ENCODE peak calls at places on chromosome X, in seven cellular contexts. Z is PC-9; E is IMR-90; D is hepatocyte; S is cardiac muscle cell; K is SJCRH30; W is CD8-positive, alpha-beta memory T cell. C is an unnamed sample.

GRCh38 chrX:95919605-95920004 is 765.0 kb upstream of the DIAPH2 start:
- DNase-seq in W (no peak), D (no peak), S (no peak), Z (no peak), E (no peak), K (no peak), C (no peak)

GRCh38 chrX:136200466-136200865 is 50.7 kb downstream of the MAP7D3 start:
- DNase-seq in E (peak), W (no peak), Z (peak), K (no peak), S (peak), D (no peak), C (no peak)

GRCh38 chrX:72002886-72003285 is 92.2 kb downstream of the NHSL2 start:
- DNase-seq in D (no peak), W (no peak), Z (no peak), S (no peak), E (no peak), K (peak), C (no peak)

GRCh38 chrX:23855569-23855968 is 52.2 kb downstream of the APOO start:
- DNase-seq in S (peak), E (no peak), Z (no peak), W (no peak), K (no peak), D (peak), C (no peak)

GRCh38 chrX:10971176-10971575 is 140.0 kb upstream of the HCCS start:
- DNase-seq in K (no peak), Z (no peak), S (peak), E (no peak), D (no peak), W (no peak), C (no peak)

GRCh38 chrX:99705696-99706095 is 704.4 kb downstream of the PCDH19 start:
- DNase-seq in Z (no peak), S (no peak), W (no peak), K (no peak), D (peak), E (no peak), C (no peak)

GRCh38 chrX:103376979-103377324 is 614 bp downstream of the BEX3 start:
- DNase-seq in K (peak), Z (no peak), E (peak), W (no peak), D (peak), S (peak), C (no peak)

GRCh38 chrX:1435241-1435900 is 17.3 kb downstream of the ASMTL start:
- DNase-seq in E (no peak), S (no peak), K (no peak), Z (no peak), D (no peak), W (no peak), C (no peak)

GRCh38 chrX:145552643-145553042 is 265.0 kb upstream of the SLITRK2 start:
- DNase-seq in E (no peak), S (no peak), D (no peak), Z (no peak), K (peak), W (no peak), C (no peak)

GRCh38 chrX:132967049-132967448 is 8.6 kb upstream of the HS6ST2 start:
- DNase-seq in D (no peak), E (no peak), W (no peak), S (no peak), K (no peak), Z (no peak), C (no peak)

GRCh38 chrX:28058906-28059305 is 77.7 kb upstream of the DCAF8L1 start:
- DNase-seq in K (peak), D (no peak), E (peak), S (peak), Z (no peak), W (no peak), C (no peak)

GRCh38 chrX:154750301-154751120 is at the start of gene GAB3:
- DNase-seq in D (peak), E (peak), S (peak), K (no peak), Z (no peak), W (no peak), C (no peak)

GRCh38 chrX:103215037-103215767 is at the start of gene BEX4:
- DNase-seq in D (peak), K (peak), W (peak), Z (no peak), S (peak), E (peak), C (no peak)

GRCh38 chrX:150486011-150486410 is 82.4 kb upstream of the MTM1 start:
- DNase-seq in K (peak), Z (peak), W (peak), S (peak), D (peak), E (peak), C (no peak)

GRCh38 chrX:13478740-13479451 is 90.5 kb upstream of the EGFL6 start:
- DNase-seq in W (no peak), D (no peak), K (no peak), E (no peak), Z (no peak), S (no peak), C (no peak)

GRCh38 chrX:84339507-84340364 is 151.7 kb upstream of the RPS6KA6 start:
- DNase-seq in Z (no peak), K (peak), D (peak), E (peak), S (peak), W (no peak), C (no peak)

GRCh38 chrX:53065066-53065465 is 16.5 kb downstream of the GPR173 start:
- DNase-seq in D (no peak), E (no peak), S (no peak), Z (peak), W (no peak), K (no peak), C (no peak)

GRCh38 chrX:39592776-39593175 is 505.0 kb downstream of the BCOR start:
- DNase-seq in Z (no peak), E (no peak), W (no peak), D (no peak), S (peak), K (no peak), C (no peak)

GRCh38 chrX:53471346-53471745 is 37.2 kb upstream of the HSD17B10 start:
- DNase-seq in E (no peak), S (no peak), K (no peak), D (no peak), W (no peak), Z (no peak), C (no peak)

GRCh38 chrX:37599735-37600134 is 28.3 kb downstream of the LANCL3 start:
- DNase-seq in K (no peak), W (no peak), D (no peak), E (no peak), Z (peak), S (no peak), C (no peak)

GRCh38 chrX:68355629-68355920 is 77.7 kb downstream of the OPHN1 start:
- DNase-seq in W (no peak), D (peak), K (no peak), Z (peak), S (no peak), E (no peak), C (no peak)

GRCh38 chrX:100643943-100644587 is at the start of gene SRPX2:
- DNase-seq in E (peak), Z (peak), S (peak), D (peak), K (peak), W (no peak), C (peak)

GRCh38 chrX:110015915-110016314 is 13.0 kb downstream of the TMEM164 start:
- DNase-seq in Z (no peak), D (no peak), E (no peak), W (no peak), K (peak), S (no peak), C (no peak)

GRCh38 chrX:106874075-106874474 is 29.1 kb downstream of the RIPPLY1 start:
- DNase-seq in D (peak), Z (peak), W (no peak), K (peak), S (peak), E (peak), C (no peak)

GRCh38 chrX:100829730-100830129 is 9.5 kb downstream of the CSTF2 start:
- DNase-seq in D (no peak), W (no peak), S (peak), K (no peak), Z (no peak), E (peak), C (no peak)

GRCh38 chrX:16754019-16754418 is 32.2 kb upstream of the TXLNG start:
- DNase-seq in E (no peak), D (no peak), Z (no peak), W (no peak), S (no peak), K (no peak), C (no peak)

GRCh38 chrX:107654778-107655761 is 26.8 kb downstream of the PRPS1 start:
- DNase-seq in E (peak), W (peak), S (peak), Z (peak), K (peak), D (peak), C (peak)

GRCh38 chrX:76931518-76931917 is 504.0 kb downstream of the MAGEE1 start:
- DNase-seq in E (no peak), W (no peak), D (no peak), S (no peak), Z (no peak), K (no peak), C (no peak)

GRCh38 chrX:135112096-135112729 is 8.1 kb downstream of the ETDB start:
- DNase-seq in W (no peak), E (peak), D (peak), Z (no peak), S (peak), K (peak), C (no peak)

GRCh38 chrX:53184836-53185235 is 40.2 kb downstream of the KDM5C start:
- DNase-seq in K (no peak), D (no peak), W (no peak), E (peak), Z (no peak), S (peak), C (no peak)

GRCh38 chrX:69232945-69233344 is 67.7 kb upstream of the PJA1 start:
- DNase-seq in W (no peak), D (no peak), K (no peak), Z (no peak), S (no peak), E (no peak), C (no peak)

GRCh38 chrX:72714471-72714916 is 388 bp upstream of the PHKA1 start:
- DNase-seq in Z (peak), W (no peak), E (peak), K (peak), D (peak), S (peak), C (no peak)

GRCh38 chrX:113510586-113510985 is 670.0 kb upstream of the AMOT start:
- DNase-seq in S (peak), W (no peak), K (no peak), D (no peak), E (no peak), Z (no peak), C (no peak)

DNA sequence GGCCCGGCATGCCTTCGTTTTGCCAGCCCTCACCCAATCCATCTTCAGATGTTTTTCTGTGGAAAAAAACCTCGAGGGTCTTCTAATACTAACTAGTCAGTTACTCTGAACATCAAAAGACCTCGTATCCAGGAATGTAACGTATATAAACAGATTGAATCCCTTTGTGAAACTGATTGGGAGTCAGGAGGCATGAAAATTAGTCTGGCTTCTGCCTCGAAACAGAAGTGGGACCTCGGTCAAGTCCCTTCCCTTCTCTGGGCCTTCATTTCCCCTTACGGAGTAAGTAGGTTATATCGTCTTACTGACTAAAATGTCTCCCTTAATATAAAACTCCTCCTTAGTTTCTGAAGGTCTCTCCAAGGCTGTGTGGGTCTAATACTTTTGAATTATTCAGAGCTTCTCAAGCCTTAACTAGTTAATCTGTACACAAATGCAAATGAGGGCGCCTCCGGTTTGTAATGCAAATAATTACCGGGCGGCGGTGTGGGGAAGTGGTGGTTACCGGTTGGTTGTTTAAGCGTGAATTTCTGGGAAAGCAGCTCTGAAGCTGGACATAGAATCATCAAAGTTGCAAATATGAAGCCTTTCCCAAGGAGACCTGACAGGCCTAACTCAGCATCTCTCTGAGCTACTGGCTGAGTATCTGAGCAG is 11.4 kb upstream of the NKRF start:
- DNase-seq in K (no peak), D (no peak), W (no peak), E (no peak), S (no peak), Z (no peak), C (no peak)
- H3K27ac ChIP-seq in K (no peak), D (no peak), W (no peak), E (no peak), S (no peak), Z (no peak), C (no peak)

DNA sequence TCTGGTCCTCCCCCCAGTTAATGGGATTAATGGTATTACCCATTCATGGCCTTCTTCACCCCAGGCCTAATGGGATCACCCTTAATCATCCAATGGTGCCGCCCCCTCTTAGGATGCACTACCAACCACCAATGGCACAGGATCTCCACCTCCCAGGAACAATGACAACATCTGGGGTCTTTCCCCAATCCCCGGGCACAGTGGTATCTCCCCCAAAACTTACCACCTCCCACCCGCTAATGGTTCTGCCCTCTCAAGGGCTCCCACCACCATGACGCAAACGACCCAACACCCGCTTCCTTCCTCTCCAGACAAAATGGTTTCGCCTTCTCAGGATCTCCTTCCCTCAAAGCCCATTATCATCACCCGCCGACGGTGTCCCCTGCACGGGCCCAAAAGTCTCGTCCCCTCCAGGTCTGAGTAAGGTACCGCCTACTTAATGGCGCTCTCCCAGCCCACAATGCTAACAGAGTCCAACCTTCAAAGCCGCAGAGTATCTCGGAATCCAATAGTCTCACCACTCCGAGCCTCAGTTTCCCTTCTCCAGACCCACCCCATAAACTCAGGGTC is 458 bp downstream of the GRIPAP1 start:
- DNase-seq in W (peak), D (peak), E (peak), Z (no peak), K (peak), S (peak), C (no peak)
- H3K27ac ChIP-seq in W (peak), D (peak), E (peak), Z (peak), K (peak), S (peak), C (peak)

GRCh38 chrX:41889317-41890025 is 33.9 kb downstream of the CASK start:
- DNase-seq in D (no peak), K (no peak), Z (peak), E (peak), W (no peak), S (peak), C (no peak)
- H3K27ac ChIP-seq in D (no peak), K (no peak), Z (peak), E (no peak), W (no peak), S (no peak), C (peak)

DNA sequence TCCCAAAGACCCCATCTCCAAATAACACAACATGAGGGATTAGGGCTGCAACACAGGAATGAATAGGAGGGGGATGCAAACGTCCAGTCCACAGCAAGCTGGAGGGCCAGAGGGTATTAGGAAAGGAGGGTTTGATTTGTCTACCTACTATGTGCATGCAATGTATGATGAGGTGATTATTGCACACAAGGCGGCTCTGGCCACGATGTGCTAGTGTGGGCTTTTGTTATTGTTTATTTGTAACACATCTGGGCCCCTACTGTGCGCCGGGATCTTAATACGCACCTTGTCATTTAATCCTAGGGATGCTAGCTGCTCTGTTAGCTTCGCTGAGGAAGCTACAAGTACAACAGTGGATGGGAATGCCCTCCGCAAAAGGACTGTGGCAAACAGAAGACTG is 19.5 kb downstream of the SH3KBP1 start:
- DNase-seq in Z (no peak), E (no peak), D (no peak), K (no peak), S (no peak), W (no peak), C (no peak)
- H3K27ac ChIP-seq in Z (no peak), E (no peak), D (no peak), K (no peak), S (no peak), W (no peak), C (no peak)

GRCh38 chrX:46589977-46590723 is 16.6 kb downstream of the CHST7 start:
- DNase-seq in W (no peak), D (no peak), K (no peak), E (peak), Z (no peak), S (peak), C (no peak)

GRCh38 chrX:46587158-46587557 is 13.6 kb downstream of the CHST7 start:
- DNase-seq in S (peak), E (peak), D (no peak), K (no peak), Z (no peak), W (no peak), C (no peak)

GRCh38 chrX:46582964-46583363 is 9.4 kb downstream of the CHST7 start:
- DNase-seq in D (no peak), Z (no peak), S (peak), W (no peak), K (peak), E (peak), C (peak)

GRCh38 chrX:46587753-46588171 is 14.2 kb downstream of the CHST7 start:
- DNase-seq in Z (no peak), E (no peak), W (no peak), D (no peak), S (peak), K (no peak), C (no peak)

GRCh38 chrX:46588263-46588662 is 14.7 kb downstream of the CHST7 start:
- DNase-seq in S (peak), D (no peak), W (no peak), K (no peak), E (peak), Z (no peak), C (no peak)
- H3K27ac ChIP-seq in S (no peak), D (no peak), W (no peak), K (no peak), E (peak), Z (no peak), C (peak)

GRCh38 chrX:115449742-115450141 is 111.2 kb upstream of the PLS3 start:
- DNase-seq in E (no peak), K (peak), W (no peak), D (peak), Z (no peak), S (peak), C (no peak)
- H3K27ac ChIP-seq in E (no peak), K (no peak), W (no peak), D (no peak), Z (no peak), S (no peak), C (no peak)